ENCODE peak calls at places on chromosomes 13 and 19, in ten cellular contexts. Z is nephron progenitor cell; M is stimulated activated naive CD8-positive, alpha-beta T cell treated with anti-CD3 and anti-CD28 coated beads, Interleukin-15, Interleukin-2, amounts not matched to agents 100 U/mL and 50 U/mL, for 24 hours; W is A172; X is tibial artery; U is heart left ventricle; P is bronchial epithelial cell; E is left colon; H is OCI-M1; K is K562. I is an unnamed sample.

GRCh38 chr13:44128522-44128921 is 245.1 kb upstream of the SERP2 start:
- DNase-seq in Z (no peak), M (no peak), W (peak), X (no peak), U (peak), P (no peak), E (no peak), H (no peak), K (no peak), I (no peak)

GRCh38 chr19:51107406-51108065 is 673 bp downstream of the CTU1 start:
- DNase-seq in Z (no peak), M (peak), W (no peak), X (no peak), U (no peak), P (no peak), E (no peak), H (peak), K (no peak), I (no peak)

GRCh38 chr19:46787331-46788100 is 878 bp downstream of the SLC1A5 start:
- DNase-seq in Z (peak), M (peak), W (peak), X (peak), U (peak), P (peak), E (peak), H (no peak), K (no peak), I (peak)

GRCh38 chr19:7197760-7198696 is 96.2 kb downstream of the INSR start:
- DNase-seq in Z (peak), M (peak), W (peak), X (peak), U (peak), P (peak), E (peak), H (peak), K (peak), I (peak)

GRCh38 chr19:35641515-35642151 is at the start of gene ETV2:
- DNase-seq in Z (peak), M (peak), W (no peak), X (no peak), U (peak), P (peak), E (peak), H (peak), K (peak), I (no peak)

GRCh38 chr13:48844676-48845075 is 131.0 kb upstream of the FNDC3A start:
- DNase-seq in Z (no peak), M (no peak), W (no peak), X (no peak), U (no peak), P (no peak), E (no peak), H (no peak), K (no peak), I (no peak)

GRCh38 chr19:8388612-8388958 is 1.6 kb upstream of the RAB11B start:
- DNase-seq in Z (no peak), M (no peak), W (no peak), X (no peak), U (no peak), P (no peak), E (no peak), H (no peak), K (no peak), I (no peak)

GRCh38 chr13:39406688-39407087 is 196.3 kb downstream of the LHFPL6 start:
- DNase-seq in Z (no peak), M (no peak), W (no peak), X (no peak), U (no peak), P (peak), E (no peak), H (no peak), K (peak), I (no peak)

GRCh38 chr19:1130801-1131717 is 27.3 kb downstream of the GPX4 start:
- DNase-seq in Z (no peak), M (peak), W (no peak), X (peak), U (no peak), P (no peak), E (peak), H (no peak), K (no peak), I (peak)

I was measured in aorta.